ENCODE peak calls at places on chromosomes 12 and 14, in eight cellular contexts. K, Z, I, R, S, W, T and C are unnamed samples.
A peak's percentile ranks its signal among the peaks of the same experiment; 100 is the strongest.

GRCh38 chr14:101491841-101492240 is 69.5 kb upstream of the DIO3 start:
- DNase-seq in S (no peak), R (no peak), T (no peak), K (no peak), Z (no peak), W (no peak), I (no peak), C (peak; percentile 30)

GRCh38 chr12:67048371-67048770 is 220.8 kb upstream of the CAND1 start:
- DNase-seq in K (no peak), I (no peak), R (no peak), W (no peak), Z (no peak), T (no peak), S (no peak), C (no peak)

GRCh38 chr14:86038401-86038985 is 508.5 kb downstream of the FLRT2 start:
- DNase-seq in K (peak; percentile 29), Z (peak; percentile 77), R (peak; percentile 67), S (no peak), W (peak; percentile 10), T (peak; percentile 26), I (peak; percentile 20), C (peak; percentile 65)

GRCh38 chr14:42248131-42248530 is 641.5 kb downstream of the LRFN5 start:
- DNase-seq in T (no peak), Z (no peak), I (no peak), K (no peak), W (no peak), S (no peak), R (no peak), C (no peak)

GRCh38 chr12:50282581-50283229 is 615 bp downstream of the LIMA1 start:
- DNase-seq in R (peak; percentile 42), S (no peak), T (no peak), I (peak; percentile 28), K (peak; percentile 65), Z (no peak), W (no peak), C (no peak)

GRCh38 chr12:94140556-94140955 is 7.8 kb upstream of the PLXNC1 start:
- DNase-seq in R (peak; percentile 55), T (peak; percentile 30), Z (peak; percentile 27), S (no peak), K (no peak), W (peak; percentile 26), I (no peak), C (no peak)

GRCh38 chr14:61184117-61184516 is 97.0 kb downstream of the TMEM30B start:
- DNase-seq in T (no peak), S (no peak), K (peak; percentile 72), R (no peak), W (no peak), Z (no peak), I (peak; percentile 95), C (no peak)

GRCh38 chr14:73026243-73026844 is 562 bp downstream of the ZFYVE1 start:
- DNase-seq in K (no peak), R (no peak), I (no peak), W (no peak), T (peak; percentile 66), Z (no peak), S (no peak), C (no peak)

GRCh38 chr12:3795096-3795799 is 42.3 kb upstream of the CRACR2A start:
- DNase-seq in Z (no peak), W (no peak), S (no peak), T (no peak), K (no peak), R (no peak), I (no peak), C (no peak)